ENCODE peak calls at places on chromosomes 11 and 22, in nine cellular contexts. B, N, T, Z, C, X, J, G and F are unnamed samples.

GRCh38 chr11:120784566-120785251 is 239.2 kb upstream of the TBCEL start:
- DNase-seq in X (no peak), G (no peak), B (no peak), T (no peak), C (no peak), N (no peak), Z (no peak), J (no peak), F (no peak)

GRCh38 chr11:13052130-13052541 is 43.0 kb downstream of the RASSF10 start:
- DNase-seq in G (no peak), J (peak; percentile 66), B (no peak), T (peak; percentile 66), N (no peak), Z (no peak), X (no peak), C (no peak), F (peak; percentile 3)

GRCh38 chr11:74388678-74389327 is 9.4 kb downstream of the PGM2L1 start:
- DNase-seq in Z (peak; percentile 11), B (peak; percentile 11), X (peak; percentile 74), G (peak; percentile 44), C (no peak), T (peak; percentile 69), N (peak; percentile 29), J (peak; percentile 69), F (peak; percentile 57)

GRCh38 chr11:126914941-126915340 is 85.6 kb downstream of the KIRREL3 start:
- DNase-seq in C (no peak), Z (peak; percentile 80), G (peak; percentile 31), T (no peak), J (no peak), X (no peak), B (no peak), N (peak; percentile 19), F (peak; percentile 16)

GRCh38 chr22:23751441-23751996 is 607 bp upstream of the ZNF70 start:
- DNase-seq in C (peak; percentile 47), G (no peak), N (no peak), T (no peak), Z (no peak), J (no peak), X (no peak), B (no peak), F (peak; percentile 16)

GRCh38 chr22:50597097-50597496 is 3.5 kb upstream of the MAPK8IP2 start:
- DNase-seq in B (no peak), Z (no peak), T (no peak), X (no peak), G (no peak), J (no peak), N (no peak), C (no peak), F (no peak)

GRCh38 chr22:49763138-49763537 is 64.5 kb downstream of the BRD1 start:
- DNase-seq in B (no peak), J (no peak), Z (no peak), G (no peak), X (no peak), N (no peak), T (no peak), C (no peak), F (no peak)

GRCh38 chr11:116211166-116211565 is 561.6 kb downstream of the BUD13 start:
- DNase-seq in G (no peak), C (no peak), J (no peak), N (no peak), Z (no peak), T (no peak), X (no peak), B (no peak), F (no peak)

GRCh38 chr11:44727373-44728084 is 767 bp downstream of the TSPAN18 start:
- DNase-seq in G (peak; percentile 51), X (peak; percentile 72), N (peak; percentile 19), T (peak; percentile 74), Z (no peak), C (peak; percentile 85), B (no peak), J (peak; percentile 77), F (peak; percentile 45)

GRCh38 chr11:107733518-107733917 is 21.7 kb upstream of the SLN start:
- DNase-seq in X (peak; percentile 39), C (no peak), J (no peak), T (no peak), G (no peak), B (no peak), Z (no peak), N (no peak), F (no peak)

GRCh38 chr11:83257638-83258229 is 28.4 kb downstream of the CCDC90B start:
- DNase-seq in C (peak; percentile 15), B (peak; percentile 38), Z (peak; percentile 88), X (no peak), N (peak; percentile 46), G (peak; percentile 94), J (no peak), T (no peak), F (peak; percentile 89)

GRCh38 chr11:2779981-2780849 is 80.4 kb upstream of the KCNQ1OT1 start:
- DNase-seq in Z (no peak), G (no peak), N (no peak), T (peak; percentile 68), B (no peak), J (peak; percentile 85), C (peak; percentile 24), X (no peak), F (no peak)

GRCh38 chr11:129414144-129414876 is 38.7 kb downstream of the BARX2 start:
- DNase-seq in B (no peak), J (no peak), Z (no peak), T (no peak), X (no peak), N (no peak), G (no peak), C (no peak), F (no peak)

GRCh38 chr22:49865156-49865555 is 11.5 kb downstream of the ZBED4 start:
- DNase-seq in N (no peak), J (no peak), T (no peak), G (no peak), Z (no peak), B (no peak), X (no peak), C (no peak), F (no peak)

DNA sequence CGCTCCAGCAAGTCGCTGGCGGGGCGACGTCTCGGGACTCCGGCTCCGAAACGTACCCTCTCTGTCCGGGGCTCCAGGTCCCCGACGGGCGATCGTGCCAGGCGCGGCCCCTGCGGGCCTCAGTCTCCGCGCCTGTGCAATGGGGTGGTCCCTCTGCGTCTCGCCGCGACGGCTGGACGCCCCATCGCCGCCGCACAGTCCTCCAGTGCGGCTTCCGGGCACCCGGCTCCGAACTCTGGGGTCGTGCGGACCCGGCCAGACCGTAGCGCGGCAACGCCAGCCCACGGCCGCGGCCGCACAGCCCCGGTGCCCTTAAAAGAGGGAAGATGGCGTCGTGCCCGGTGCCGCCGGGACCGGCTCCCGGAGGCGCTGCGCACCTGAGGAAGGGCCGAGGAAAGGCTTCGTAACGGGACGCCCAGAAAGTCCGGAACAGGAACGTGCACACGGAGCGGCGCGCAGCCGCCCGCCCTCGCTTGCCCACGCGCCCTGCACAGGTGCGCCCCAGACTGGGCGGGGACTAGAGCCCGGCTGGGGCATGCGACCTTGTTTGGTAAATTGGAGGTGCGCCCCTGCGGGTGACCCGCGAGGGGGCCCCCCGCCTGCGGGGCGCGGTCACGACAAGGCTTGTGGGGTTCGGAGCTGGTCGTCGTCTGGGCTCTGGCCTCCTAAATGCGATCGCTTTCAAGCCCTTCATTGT is 525 bp downstream of the BIK start:
- DNase-seq in G (no peak), C (no peak), Z (no peak), T (peak; percentile 70), B (no peak), X (peak; percentile 34), J (peak; percentile 76), N (no peak), F (no peak)
- TF ChIP-seq CTCF in G (no peak), C (no peak), Z (no peak), T (no peak), B (no peak), X (no peak), J (no peak), N (no peak), F (no peak)

DNA sequence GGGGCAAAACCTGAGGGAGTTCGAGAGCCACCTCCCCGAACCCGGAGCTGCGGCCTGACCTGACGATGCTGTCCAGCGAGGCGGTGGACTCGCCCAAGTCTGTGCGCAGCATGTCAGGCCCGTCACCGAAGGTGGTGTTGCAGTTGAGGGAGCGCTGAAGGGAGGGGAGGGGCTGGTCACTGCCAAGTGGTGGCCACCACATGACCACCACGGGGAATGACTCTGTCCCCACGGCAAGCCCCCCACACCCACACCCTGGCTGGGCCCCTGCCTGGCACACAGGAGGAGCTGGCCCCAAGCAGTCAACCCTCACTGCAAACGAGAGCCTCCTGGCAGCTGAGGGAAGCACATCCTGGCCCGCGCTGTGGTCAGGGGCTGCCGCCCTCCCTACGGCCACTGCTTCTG is 30.8 kb downstream of the TRMU start:
- DNase-seq in B (no peak), G (no peak), X (no peak), T (no peak), Z (no peak), J (no peak), N (no peak), C (no peak), F (no peak)
- H3K4me3 ChIP-seq in B (no peak overlapping the region), G (no peak overlapping the region), X (peak overlapping the region; percentile 75), T (no peak overlapping the region), Z (no peak overlapping the region), J (no peak overlapping the region), N (no peak overlapping the region), C (no peak overlapping the region), F (no peak overlapping the region)

GRCh38 chr11:114072978-114073377 is 13.5 kb downstream of the ZBTB16 start:
- DNase-seq in X (no peak), C (no peak), B (no peak), G (no peak), N (no peak), T (no peak), Z (no peak), J (no peak), F (no peak)
- TF ChIP-seq CTCF in X (no peak), C (no peak), B (no peak), G (no peak), N (no peak), T (no peak), Z (no peak), J (no peak), F (no peak)

DNA sequence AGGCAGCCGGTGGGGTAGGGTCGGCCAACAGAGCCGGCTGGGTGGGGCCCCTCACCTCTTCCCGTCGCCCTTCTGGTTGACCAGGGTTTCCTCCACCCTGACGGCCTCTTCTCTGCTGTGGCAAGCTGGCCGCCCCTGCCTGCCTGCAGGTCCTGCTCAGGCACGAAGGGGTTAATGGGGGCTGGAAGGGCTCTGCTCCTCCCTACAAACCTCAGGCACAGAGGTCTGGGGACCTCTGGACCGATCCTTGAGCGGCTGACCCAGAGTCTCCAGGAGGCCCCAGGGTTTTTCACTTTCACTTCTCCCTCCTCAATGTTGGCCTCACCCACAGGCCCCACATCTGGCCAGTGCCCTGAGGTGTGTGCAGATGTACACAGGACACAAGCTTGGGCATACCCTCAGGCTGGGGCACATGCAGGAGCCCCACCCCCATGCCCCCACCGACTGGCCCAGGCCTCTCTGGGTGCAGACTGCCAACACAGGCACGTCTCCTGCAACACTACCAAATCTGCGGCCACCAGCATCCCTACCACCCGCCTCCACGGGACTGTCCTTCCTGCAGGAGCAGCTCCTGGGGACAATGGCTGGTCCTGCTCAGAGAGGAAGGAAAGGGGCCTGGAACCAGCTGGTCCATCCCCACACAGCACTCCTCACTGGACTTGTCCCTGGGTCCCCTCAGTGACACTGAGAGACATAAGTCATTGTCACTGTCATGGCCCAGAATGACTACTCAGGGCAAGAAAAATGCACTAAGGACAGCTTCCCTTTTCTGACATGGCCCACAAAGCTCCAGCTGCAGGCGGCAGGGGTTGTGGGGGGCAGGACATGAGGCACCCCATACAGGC is 3.2 kb upstream of the TBX1 start:
- DNase-seq in Z (no peak), G (no peak), N (no peak), X (peak; percentile 30), C (no peak), T (no peak), J (no peak), B (no peak), F (no peak)
- H3K4me3 ChIP-seq in Z (no peak overlapping the region), G (no peak overlapping the region), N (no peak overlapping the region), X (peak overlapping the region; percentile 59), C (peak overlapping the region; percentile 30), T (no peak overlapping the region), J (peak overlapping the region; percentile 31), B (no peak overlapping the region), F (no peak overlapping the region)